ENCODE peak calls at places on chromosome 4, in four cellular contexts. D is K562, E is endothelial cell of umbilical vein, G is Panc1. N is an unnamed sample.

GRCh38 chr4:186723207-186724047 is at the start of gene FAT1:
- DNase-seq in D (peak; percentile 83), E (peak; percentile 43), G (no peak), N (no peak)

GRCh38 chr4:153114771-153115321 is 89.4 kb upstream of the TRIM2 start:
- DNase-seq in G (peak; percentile 30), D (no peak), E (no peak), N (no peak)

GRCh38 chr4:147157860-147158701 is 212.4 kb upstream of the TTC29 start:
- DNase-seq in G (no peak), D (no peak), E (peak; percentile 36), N (no peak)

GRCh38 chr4:173138636-173139035 is 30.0 kb upstream of the GALNT7 start:
- DNase-seq in G (no peak), E (no peak), D (no peak), N (no peak)

GRCh38 chr4:11418610-11419009 is 10.1 kb downstream of the HS3ST1 start:
- DNase-seq in D (no peak), G (no peak), E (peak; percentile 21), N (no peak)

GRCh38 chr4:153228512-153229145 is 24.4 kb downstream of the TRIM2 start:
- DNase-seq in G (no peak), E (no peak), D (no peak), N (no peak)

GRCh38 chr4:140061194-140061593 is 92.8 kb downstream of the MAML3 start:
- DNase-seq in E (peak; percentile 66), G (no peak), D (no peak), N (no peak)

GRCh38 chr4:128574706-128575105 is 234.8 kb upstream of the JADE1 start:
- DNase-seq in D (peak; percentile 80), G (no peak), E (peak; percentile 49), N (peak; percentile 84)

GRCh38 chr4:8468746-8469535 is 28.4 kb downstream of the TRMT44 start:
- DNase-seq in E (peak; percentile 45), D (peak; percentile 78), G (peak; percentile 48), N (no peak)

GRCh38 chr4:48342559-48342878 is 1.2 kb downstream of the SLAIN2 start:
- DNase-seq in G (no peak), D (no peak), E (peak; percentile 10), N (no peak)

GRCh38 chr4:82561745-82562552 is at the start of gene TMEM150C:
- DNase-seq in E (peak; percentile 26), D (no peak), G (no peak), N (no peak)

GRCh38 chr4:1300466-1301455 is 11.1 kb downstream of the MAEA start:
- DNase-seq in G (no peak), D (no peak), E (no peak), N (no peak)

GRCh38 chr4:73690051-73690744 is 50.2 kb upstream of the CXCL8 start:
- DNase-seq in D (no peak), G (no peak), E (no peak), N (no peak)

GRCh38 chr4:152052431-152053057 is 291.7 kb upstream of the GATB start:
- DNase-seq in D (no peak), E (no peak), G (no peak), N (no peak)

GRCh38 chr4:54165011-54165410 is 64.1 kb upstream of the PDGFRA start:
- DNase-seq in E (no peak), G (no peak), D (no peak), N (no peak)
- H3K4me3 ChIP-seq in E (no peak overlapping the region), G (no peak overlapping the region), D (no peak overlapping the region), N (no peak overlapping the region)

DNA sequence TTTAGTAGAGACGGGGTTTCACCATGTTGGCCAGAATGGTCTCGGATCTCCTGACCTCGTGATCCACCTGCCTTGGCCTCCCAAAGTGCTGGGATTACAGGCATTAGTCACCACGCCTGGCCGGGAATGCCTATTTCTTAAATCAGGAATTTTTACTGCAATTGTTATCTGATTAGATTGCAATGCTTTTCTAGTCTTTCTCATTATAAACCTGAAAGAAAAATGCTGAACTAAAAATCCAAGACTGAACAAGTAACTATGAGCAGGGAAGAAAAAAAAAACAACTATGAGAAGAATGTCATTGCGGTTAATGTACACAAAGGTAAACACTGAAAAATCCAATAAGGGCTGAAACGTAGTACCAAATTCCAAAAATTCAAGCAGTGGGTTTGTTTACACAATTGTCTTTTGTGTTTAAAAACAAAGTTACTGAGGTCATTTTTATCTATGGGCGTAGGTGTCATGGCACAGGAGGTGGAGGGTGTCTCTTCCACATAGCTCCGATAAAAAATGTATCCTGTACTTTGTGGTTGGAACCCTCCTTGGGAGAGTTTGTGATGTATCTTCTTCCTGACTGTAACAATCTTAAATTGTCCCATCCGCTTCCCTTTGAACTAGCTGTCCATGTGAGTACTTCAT is 11.0 kb upstream of the TMEM156 start:
- DNase-seq in G (no peak), E (no peak), D (no peak), N (no peak)
- TF ChIP-seq POLR2AphosphoS5 in G (no peak), E (no peak), D (no peak), N (no peak)

GRCh38 chr4:83591730-83592129 is 55.8 kb downstream of the GPAT3 start:
- DNase-seq in G (no peak), D (no peak), E (no peak), N (no peak)
- H3K27me3 ChIP-seq in G (no peaks in the 10 kb centered on the region), D (no peaks in the 10 kb centered on the region), E (no peaks in the 10 kb centered on the region), N (no peaks in the 10 kb centered on the region)

DNA sequence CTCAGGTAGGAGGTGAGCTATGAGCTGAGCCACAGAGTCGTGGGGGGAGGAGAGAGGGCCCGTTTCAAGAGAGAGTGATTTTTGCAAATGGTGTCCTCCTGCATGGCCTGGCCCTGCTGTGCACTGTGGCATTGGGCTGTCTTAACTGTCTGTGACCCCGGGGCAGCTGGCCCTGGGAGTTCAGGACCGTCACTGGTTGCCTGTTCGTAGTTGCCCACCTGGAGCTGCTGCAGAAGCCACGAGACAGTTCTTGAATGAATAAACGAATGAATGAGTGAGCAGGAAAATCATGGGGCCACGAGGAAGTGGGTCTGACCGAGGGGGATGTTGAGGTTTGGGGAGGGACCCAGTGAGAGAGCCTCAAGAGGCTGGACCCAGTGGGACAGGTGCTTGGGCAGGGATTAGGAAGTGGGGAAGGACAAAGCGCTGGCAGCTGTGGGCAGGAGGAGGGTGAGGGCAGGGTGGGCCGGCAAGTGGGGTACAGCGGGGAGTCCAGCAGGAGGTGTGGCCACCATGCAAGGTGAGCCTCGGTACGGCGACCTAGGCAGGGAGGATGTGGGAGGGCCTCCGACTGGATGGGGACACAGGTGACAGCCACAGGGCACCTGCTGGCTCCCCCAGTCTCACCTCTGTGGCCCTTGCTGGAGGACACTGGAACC is 10.1 kb downstream of the RGS12 start:
- DNase-seq in G (no peak), E (no peak), D (no peak), N (peak; percentile 70)
- H3K4me3 ChIP-seq in G (no peak overlapping the region), E (no peak overlapping the region), D (no peak overlapping the region), N (no peak overlapping the region)